ENCODE peak calls at places on chromosome 11, in ten cellular contexts. X, J, O, S, Z, T, D, L, H and N are unnamed samples.

GRCh38 chr11:64723117-64723906 is at the start of gene NRXN2:
- DNase-seq in X (peak), J (peak), O (no peak), S (peak), Z (peak), T (peak), D (peak), L (peak), H (peak), N (peak)

GRCh38 chr11:67563354-67564114 is 20.1 kb upstream of the GSTP1 start:
- DNase-seq in X (no peak), J (no peak), O (peak), S (no peak), Z (no peak), T (peak), D (no peak), L (no peak), H (peak), N (no peak)

GRCh38 chr11:64558065-64558745 is 32.8 kb upstream of the SLC22A12 start:
- DNase-seq in X (no peak), J (no peak), O (no peak), S (no peak), Z (no peak), T (no peak), D (no peak), L (no peak), H (no peak), N (no peak)

GRCh38 chr11:115214644-115215305 is 289.4 kb downstream of the CADM1 start:
- DNase-seq in X (no peak), J (no peak), O (no peak), S (no peak), Z (no peak), T (no peak), D (no peak), L (no peak), H (no peak), N (no peak)

GRCh38 chr11:34624069-34624468 is 3.2 kb downstream of the EHF start:
- DNase-seq in X (peak), J (peak), O (no peak), S (no peak), Z (peak), T (no peak), D (no peak), L (no peak), H (no peak), N (no peak)

GRCh38 chr11:83012168-83013067 is 59.3 kb downstream of the RAB30 start:
- DNase-seq in X (no peak), J (no peak), O (no peak), S (no peak), Z (no peak), T (no peak), D (no peak), L (no peak), H (no peak), N (no peak)

GRCh38 chr11:72671144-72672099 is 2.8 kb downstream of the PDE2A start:
- DNase-seq in X (no peak), J (no peak), O (no peak), S (no peak), Z (no peak), T (no peak), D (no peak), L (no peak), H (no peak), N (no peak)

GRCh38 chr11:67584205-67584880 is 731 bp downstream of the GSTP1 start:
- DNase-seq in X (peak), J (peak), O (no peak), S (peak), Z (peak), T (peak), D (peak), L (peak), H (peak), N (peak)

GRCh38 chr11:27396259-27396839 is 33.3 kb upstream of the CCDC34 start:
- DNase-seq in X (no peak), J (no peak), O (no peak), S (no peak), Z (no peak), T (no peak), D (no peak), L (no peak), H (no peak), N (no peak)

GRCh38 chr11:19311306-19312030 is 70.7 kb upstream of the E2F8 start:
- DNase-seq in X (peak), J (no peak), O (peak), S (peak), Z (no peak), T (peak), D (peak), L (peak), H (peak), N (peak)

GRCh38 chr11:76148207-76148606 is 58.1 kb downstream of the WNT11 start:
- DNase-seq in X (no peak), J (no peak), O (no peak), S (no peak), Z (no peak), T (no peak), D (no peak), L (no peak), H (no peak), N (no peak)

GRCh38 chr11:36333897-36334296 is 37.8 kb downstream of the PRR5L start:
- DNase-seq in X (no peak), J (no peak), O (no peak), S (peak), Z (no peak), T (peak), D (no peak), L (no peak), H (peak), N (no peak)

GRCh38 chr11:72380132-72380503 is 54.2 kb downstream of the CLPB start:
- DNase-seq in X (no peak), J (no peak), O (no peak), S (no peak), Z (no peak), T (no peak), D (no peak), L (no peak), H (peak), N (no peak)

GRCh38 chr11:114080219-114080618 is 20.7 kb downstream of the ZBTB16 start:
- DNase-seq in X (no peak), J (no peak), O (no peak), S (no peak), Z (no peak), T (peak), D (no peak), L (no peak), H (no peak), N (no peak)

GRCh38 chr11:128553662-128554392 is 33.5 kb downstream of the ETS1 start:
- DNase-seq in X (no peak), J (no peak), O (no peak), S (no peak), Z (no peak), T (peak), D (no peak), L (no peak), H (peak), N (no peak)
- TF ChIP-seq CTCF in X (peak), J (no peak), O (peak), S (peak), Z (no peak), T (peak), D (no peak), L (no peak), H (no peak), N (no peak)

DNA sequence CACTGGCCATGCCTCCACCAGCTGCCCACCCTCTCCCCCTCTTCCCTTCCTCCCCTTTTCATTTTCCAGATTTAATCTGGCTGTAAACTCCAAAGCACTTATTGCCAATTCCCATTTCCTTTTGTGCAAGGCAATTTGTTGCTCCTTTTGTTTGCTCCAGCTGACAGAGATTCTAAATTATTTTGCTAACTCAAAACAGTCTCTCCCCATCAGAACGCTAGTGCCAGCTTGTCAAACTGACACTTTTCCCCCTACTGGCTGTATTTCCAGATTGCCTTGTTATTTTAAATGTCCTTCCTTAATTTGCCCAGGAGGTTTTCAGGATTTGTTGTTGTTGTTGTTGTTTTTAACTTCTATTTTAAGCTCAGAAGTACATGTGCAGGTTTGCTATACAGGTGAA is 57.0 kb upstream of the PAK1 start:
- DNase-seq in X (no peak), J (no peak), O (no peak), S (no peak), Z (no peak), T (no peak), D (no peak), L (peak), H (no peak), N (no peak)
- TF ChIP-seq CTCF in X (no peak), J (no peak), O (peak), S (no peak), Z (no peak), T (no peak), D (no peak), L (no peak), H (no peak), N (no peak)

GRCh38 chr11:7830740-7831139 is 34.0 kb upstream of the OR5P2 start:
- DNase-seq in X (no peak), J (no peak), O (no peak), S (no peak), Z (no peak), T (no peak), D (no peak), L (no peak), H (no peak), N (no peak)

GRCh38 chr11:7833527-7833926 is 36.8 kb upstream of the OR5P2 start:
- DNase-seq in X (no peak), J (no peak), O (no peak), S (no peak), Z (no peak), T (no peak), D (no peak), L (no peak), H (no peak), N (no peak)
- TF ChIP-seq CTCF in X (no peak), J (no peak), O (peak), S (no peak), Z (no peak), T (no peak), D (no peak), L (no peak), H (no peak), N (no peak)

DNA sequence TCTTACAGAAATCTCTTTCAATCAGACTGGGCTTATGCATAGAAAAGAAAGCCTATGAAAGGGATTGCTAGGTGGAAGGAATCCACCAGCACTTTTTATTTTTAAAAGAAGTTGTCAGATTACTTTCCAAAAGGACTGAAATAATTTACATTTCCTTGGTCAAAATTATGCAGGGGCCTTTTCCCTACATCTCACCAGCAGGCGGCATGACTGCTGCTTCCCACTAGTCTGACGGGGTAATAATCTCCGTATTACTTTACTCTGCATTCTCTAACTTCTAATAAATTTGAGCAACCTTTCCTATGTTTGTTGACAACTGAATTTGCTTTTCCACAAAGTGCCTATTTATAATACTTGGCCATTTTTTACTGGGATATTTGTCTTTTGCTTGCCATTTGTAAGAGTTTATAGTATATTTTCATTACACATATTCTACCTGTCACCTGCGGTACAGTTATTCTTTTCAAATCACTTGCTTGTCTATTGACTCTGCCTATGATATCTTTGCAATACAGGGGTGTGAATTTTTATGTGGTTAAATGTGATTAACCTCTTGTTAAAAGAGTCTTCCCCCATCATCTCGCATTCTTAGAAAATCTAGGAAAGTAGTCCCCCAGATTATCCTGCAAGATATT is 51.9 kb upstream of the USP47 start:
- DNase-seq in X (no peak), J (no peak), O (no peak), S (peak), Z (no peak), T (peak), D (peak), L (no peak), H (peak), N (peak)
- TF ChIP-seq CTCF in X (peak), J (no peak), O (peak), S (peak), Z (peak), T (peak), D (peak), L (no peak), H (peak), N (peak)

DNA sequence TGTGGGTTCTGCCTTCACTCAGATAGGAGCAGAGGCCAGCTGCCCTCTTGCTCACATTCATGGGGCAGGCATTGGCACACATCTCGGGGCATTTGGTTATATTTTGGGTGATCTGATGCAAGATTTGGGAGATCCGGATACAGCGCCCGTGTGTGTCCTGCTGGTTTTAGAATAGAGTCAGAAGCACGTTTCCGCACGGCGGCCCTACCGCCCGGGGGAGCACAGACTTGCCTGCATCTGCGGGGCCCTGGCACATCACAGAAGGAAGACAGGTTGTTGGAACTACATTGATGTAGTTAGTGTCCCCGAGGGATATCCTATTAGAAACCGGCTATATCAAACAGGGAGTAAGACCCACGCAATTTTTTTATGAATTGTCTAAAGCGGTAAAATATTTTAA is 982.8 kb downstream of the NTM start:
- DNase-seq in X (no peak), J (no peak), O (no peak), S (no peak), Z (no peak), T (no peak), D (no peak), L (no peak), H (no peak), N (no peak)
- TF ChIP-seq CTCF in X (no peak), J (no peak), O (no peak), S (no peak), Z (no peak), T (no peak), D (no peak), L (no peak), H (no peak), N (no peak)

GRCh38 chr11:5605849-5606248 is 9.4 kb downstream of the TRIM6 start:
- DNase-seq in X (no peak), J (no peak), O (no peak), S (no peak), Z (no peak), T (peak), D (no peak), L (peak), H (peak), N (no peak)
- TF ChIP-seq CTCF in X (peak), J (no peak), O (no peak), S (no peak), Z (no peak), T (no peak), D (no peak), L (no peak), H (peak), N (no peak)

GRCh38 chr11:32071811-32072210 is 19.1 kb upstream of the RCN1 start:
- DNase-seq in X (no peak), J (no peak), O (no peak), S (no peak), Z (no peak), T (peak), D (no peak), L (no peak), H (peak), N (peak)

GRCh38 chr11:32070707-32071106 is 20.2 kb upstream of the RCN1 start:
- DNase-seq in X (no peak), J (no peak), O (no peak), S (no peak), Z (no peak), T (no peak), D (no peak), L (no peak), H (no peak), N (no peak)

GRCh38 chr11:32068134-32068533 is 22.7 kb upstream of the RCN1 start:
- DNase-seq in X (no peak), J (no peak), O (no peak), S (no peak), Z (no peak), T (no peak), D (no peak), L (no peak), H (no peak), N (no peak)

GRCh38 chr11:32069361-32070058 is 21.4 kb upstream of the RCN1 start:
- DNase-seq in X (no peak), J (no peak), O (no peak), S (no peak), Z (no peak), T (no peak), D (no peak), L (no peak), H (no peak), N (no peak)

GRCh38 chr11:32072872-32073661 is 17.8 kb upstream of the RCN1 start:
- DNase-seq in X (no peak), J (no peak), O (no peak), S (no peak), Z (no peak), T (no peak), D (peak), L (no peak), H (no peak), N (no peak)
- TF ChIP-seq CTCF in X (no peak), J (no peak), O (no peak), S (no peak), Z (no peak), T (no peak), D (no peak), L (no peak), H (no peak), N (no peak)

GRCh38 chr11:74699615-74700396 is 31.4 kb downstream of the CHRDL2 start:
- DNase-seq in X (no peak), J (no peak), O (no peak), S (no peak), Z (no peak), T (no peak), D (no peak), L (no peak), H (no peak), N (no peak)

GRCh38 chr11:74702383-74703007 is 28.7 kb downstream of the CHRDL2 start:
- DNase-seq in X (peak), J (peak), O (no peak), S (peak), Z (peak), T (peak), D (peak), L (no peak), H (peak), N (peak)

GRCh38 chr11:74697722-74698121 is 33.5 kb downstream of the CHRDL2 start:
- DNase-seq in X (no peak), J (no peak), O (no peak), S (no peak), Z (no peak), T (no peak), D (no peak), L (no peak), H (no peak), N (no peak)

GRCh38 chr11:74703211-74703610 is 28.0 kb downstream of the CHRDL2 start:
- DNase-seq in X (no peak), J (no peak), O (no peak), S (no peak), Z (no peak), T (no peak), D (no peak), L (no peak), H (no peak), N (no peak)

DNA sequence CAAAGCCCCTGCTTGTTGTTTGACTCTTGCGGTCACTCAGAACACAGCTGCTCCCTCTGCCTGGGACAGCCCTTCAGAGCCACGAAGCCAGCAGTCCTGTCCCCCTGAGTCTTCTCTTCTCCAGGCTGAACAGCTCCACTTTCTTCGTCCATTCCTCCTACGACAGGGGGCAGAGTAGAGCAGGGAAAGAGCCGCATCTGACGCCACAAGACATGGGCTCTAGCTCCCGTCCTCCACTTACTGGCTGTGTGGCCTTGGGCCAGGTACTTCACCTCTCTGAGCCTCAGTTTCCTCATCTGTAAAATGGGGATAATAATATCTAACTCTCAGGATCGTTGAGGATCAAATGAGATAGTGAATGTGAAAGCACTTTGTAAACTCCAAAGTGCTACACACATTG is 29.9 kb downstream of the CHRDL2 start:
- DNase-seq in X (no peak), J (no peak), O (no peak), S (peak), Z (no peak), T (no peak), D (no peak), L (no peak), H (no peak), N (no peak)
- TF ChIP-seq CTCF in X (no peak), J (no peak), O (peak), S (peak), Z (no peak), T (peak), D (no peak), L (no peak), H (peak), N (no peak)